ENCODE peak calls at places on chromosomes 2 and 18, in four cellular contexts. O is HepG2, U is A549, Z is WTC11. F is an unnamed sample.

GRCh38 chr2:45585267-45585861 is 25.7 kb downstream of the SRBD1 start:
- DNase-seq in U (peak; percentile 43), O (peak; percentile 50), Z (no peak), F (no peak)

GRCh38 chr2:119198267-119198840 is 25.3 kb upstream of the STEAP3 start:
- DNase-seq in U (no peak), Z (no peak), O (peak; percentile 67), F (no peak)

GRCh38 chr2:63840081-63840784 is 1.5 kb upstream of the UGP2 start:
- DNase-seq in U (peak; percentile 30), Z (peak; percentile 73), O (no peak), F (no peak)

GRCh38 chr2:216617159-216617815 is 15.9 kb upstream of the IGFBP2 start:
- DNase-seq in O (no peak), U (no peak), Z (no peak), F (no peak)

GRCh38 chr2:9675369-9676351 is 44.9 kb upstream of the YWHAQ start:
- DNase-seq in Z (no peak), O (no peak), U (peak; percentile 65), F (no peak)

GRCh38 chr2:189179607-189179979 is at the start of gene COL5A2:
- DNase-seq in U (peak; percentile 15), Z (no peak), O (no peak), F (no peak)

GRCh38 chr2:240399419-240400318 is 35.8 kb upstream of the GPC1 start:
- DNase-seq in Z (no peak), O (no peak), U (no peak), F (no peak)

GRCh38 chr18:12597775-12598174 is 60.1 kb downstream of the SPIRE1 start:
- DNase-seq in Z (no peak), U (peak; percentile 32), O (peak; percentile 84), F (no peak)

GRCh38 chr2:114022360-114023085 is 132.6 kb downstream of the ACTR3 start:
- DNase-seq in O (peak; percentile 67), Z (no peak), U (no peak), F (no peak)

GRCh38 chr18:61606068-61606660 is 272.9 kb downstream of the CDH20 start:
- DNase-seq in U (no peak), O (no peak), Z (peak; percentile 48), F (no peak)

GRCh38 chr2:75055820-75056675 is 97.6 kb downstream of the POLE4 start:
- DNase-seq in O (no peak), U (no peak), Z (peak; percentile 61), F (no peak)

GRCh38 chr2:105952131-105952530 is 207.4 kb downstream of the NCK2 start:
- DNase-seq in U (no peak), Z (no peak), O (no peak), F (no peak)

GRCh38 chr2:138814123-138814883 is 34.1 kb upstream of the NXPH2 start:
- DNase-seq in U (no peak), O (peak; percentile 35), Z (peak; percentile 29), F (peak; percentile 10)

GRCh38 chr2:63865159-63865799 is 23.6 kb downstream of the UGP2 start:
- DNase-seq in U (no peak), O (peak; percentile 16), Z (no peak), F (no peak)

GRCh38 chr2:233065954-233066470 is 5.9 kb downstream of the INPP5D start:
- DNase-seq in U (no peak), Z (no peak), O (no peak), F (no peak)

GRCh38 chr2:144645055-144645778 is 125.3 kb upstream of the ZEB2 start:
- DNase-seq in O (no peak), U (no peak), Z (no peak), F (no peak)

GRCh38 chr2:17643031-17643615 is 102.6 kb downstream of the VSNL1 start:
- DNase-seq in Z (no peak), O (peak; percentile 22), U (peak; percentile 78), F (peak; percentile 64)

GRCh38 chr2:119888673-119889072 is 124.2 kb upstream of the EPB41L5 start:
- DNase-seq in O (no peak), U (no peak), Z (no peak), F (no peak)

GRCh38 chr2:8487461-8487932 is 194.4 kb upstream of the ID2 start:
- DNase-seq in Z (peak; percentile 35), U (no peak), O (no peak), F (no peak)

GRCh38 chr2:8490166-8490565 is 191.7 kb upstream of the ID2 start:
- DNase-seq in O (no peak), U (no peak), Z (no peak), F (no peak)

GRCh38 chr2:8489221-8489620 is 192.6 kb upstream of the ID2 start:
- DNase-seq in Z (no peak), O (no peak), U (no peak), F (no peak)

GRCh38 chr2:8489751-8490150 is 192.1 kb upstream of the ID2 start:
- DNase-seq in O (no peak), Z (no peak), U (no peak), F (no peak)

DNA sequence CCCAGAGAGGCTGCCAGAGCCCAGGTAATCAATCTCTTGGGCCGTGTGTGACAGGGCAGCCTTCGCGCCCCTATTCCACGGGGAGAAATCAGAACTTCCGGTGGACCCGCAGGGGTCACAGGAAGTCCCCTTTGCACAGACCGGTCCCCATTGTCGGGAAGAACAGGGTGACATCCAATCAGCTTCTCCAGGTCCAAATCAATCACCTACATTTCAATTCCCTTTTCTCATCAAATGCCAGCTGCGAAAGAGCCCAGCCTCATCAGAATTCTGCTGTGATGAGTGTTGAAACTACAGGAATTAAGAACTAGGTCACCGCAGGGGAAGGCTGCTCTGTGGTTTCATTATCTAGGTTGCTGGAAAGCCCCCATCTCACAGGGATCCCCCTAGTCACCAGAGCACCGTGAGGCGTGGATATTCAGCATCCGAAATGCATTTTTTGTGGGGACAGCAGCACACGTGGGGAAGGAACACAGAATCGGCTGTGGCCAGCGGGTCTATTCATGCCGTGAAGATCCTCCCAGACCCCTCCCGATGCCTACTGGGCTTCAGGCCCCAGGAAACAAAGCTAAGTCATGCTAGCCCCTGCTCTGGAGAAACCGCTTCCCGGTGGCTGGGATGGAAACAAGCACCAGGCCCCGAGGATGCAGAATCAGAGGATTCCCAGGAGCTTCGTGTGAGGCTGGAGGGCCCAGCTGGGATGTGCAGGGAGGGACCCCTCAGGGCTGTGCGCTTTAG is 193.7 kb upstream of the ID2 start:
- DNase-seq in U (no peak), O (no peak), Z (no peak), F (no peak)
- TF ChIP-seq JUN in U (no peak), O (no peak), Z (no peak), F (no peak)

GRCh38 chr2:121587131-121587530 is 56.5 kb downstream of the RNU4ATAC start:
- DNase-seq in U (no peak), O (no peak), Z (no peak), F (no peak)
- TF ChIP-seq NR3C1 in U (no peak), O (no peak), Z (no peak), F (no peak)

GRCh38 chr2:234954551-234954992 is 2.8 kb downstream of the SH3BP4 start:
- DNase-seq in O (no peak), Z (peak; percentile 20), U (no peak), F (no peak)
- TF ChIP-seq JUN in O (no peak), Z (no peak), U (no peak), F (no peak)

DNA sequence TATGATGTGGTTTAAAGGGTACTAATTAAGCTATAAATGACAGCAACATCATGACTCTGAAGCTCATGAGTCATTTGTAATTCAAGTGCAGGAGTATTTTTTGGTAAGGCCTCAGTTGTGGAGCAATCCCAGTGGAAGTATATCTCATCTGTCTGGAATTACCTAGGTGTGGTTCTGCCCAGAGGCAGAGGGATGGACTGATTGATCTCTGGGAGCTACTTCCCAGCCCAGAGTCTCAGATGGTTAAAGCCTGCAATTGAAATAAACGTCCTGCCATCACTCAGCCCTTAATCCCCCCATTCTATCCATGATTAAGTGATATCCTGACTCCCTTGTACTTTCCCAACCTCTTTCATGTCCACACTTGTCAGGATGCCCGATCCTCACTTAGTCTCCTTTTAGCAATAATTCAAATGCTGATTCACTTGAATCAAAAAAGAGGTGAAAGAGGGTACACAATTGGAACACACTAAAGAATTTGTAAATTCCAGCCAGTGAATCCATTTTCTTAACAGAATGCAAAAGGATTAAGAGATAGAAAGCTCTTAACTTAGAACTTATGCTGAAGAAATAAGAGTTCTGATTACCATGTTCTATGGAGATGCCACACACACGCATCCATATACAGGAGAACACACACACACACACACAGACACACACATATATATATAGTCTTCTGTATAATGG is 664.3 kb downstream of the NYAP2 start:
- DNase-seq in Z (no peak), O (no peak), U (no peak), F (no peak)
- TF ChIP-seq NR3C1 in Z (no peak), O (no peak), U (no peak), F (no peak)

GRCh38 chr2:128735296-128735960 is 416.8 kb upstream of the HS6ST1 start:
- DNase-seq in U (no peak), O (no peak), Z (peak; percentile 42), F (peak; percentile 22)

GRCh38 chr2:128731994-128732650 is 413.5 kb upstream of the HS6ST1 start:
- DNase-seq in Z (no peak), O (no peak), U (no peak), F (no peak)

GRCh38 chr2:128733450-128733849 is 414.8 kb upstream of the HS6ST1 start:
- DNase-seq in Z (no peak), U (no peak), O (no peak), F (no peak)

GRCh38 chr2:128734521-128735295 is 416.0 kb upstream of the HS6ST1 start:
- DNase-seq in Z (peak; percentile 52), O (no peak), U (no peak), F (no peak)

GRCh38 chr2:128732976-128733431 is 414.3 kb upstream of the HS6ST1 start:
- DNase-seq in U (no peak), Z (no peak), O (no peak), F (no peak)
- TF ChIP-seq JUN in U (no peak), Z (no peak), O (no peak), F (no peak)

DNA sequence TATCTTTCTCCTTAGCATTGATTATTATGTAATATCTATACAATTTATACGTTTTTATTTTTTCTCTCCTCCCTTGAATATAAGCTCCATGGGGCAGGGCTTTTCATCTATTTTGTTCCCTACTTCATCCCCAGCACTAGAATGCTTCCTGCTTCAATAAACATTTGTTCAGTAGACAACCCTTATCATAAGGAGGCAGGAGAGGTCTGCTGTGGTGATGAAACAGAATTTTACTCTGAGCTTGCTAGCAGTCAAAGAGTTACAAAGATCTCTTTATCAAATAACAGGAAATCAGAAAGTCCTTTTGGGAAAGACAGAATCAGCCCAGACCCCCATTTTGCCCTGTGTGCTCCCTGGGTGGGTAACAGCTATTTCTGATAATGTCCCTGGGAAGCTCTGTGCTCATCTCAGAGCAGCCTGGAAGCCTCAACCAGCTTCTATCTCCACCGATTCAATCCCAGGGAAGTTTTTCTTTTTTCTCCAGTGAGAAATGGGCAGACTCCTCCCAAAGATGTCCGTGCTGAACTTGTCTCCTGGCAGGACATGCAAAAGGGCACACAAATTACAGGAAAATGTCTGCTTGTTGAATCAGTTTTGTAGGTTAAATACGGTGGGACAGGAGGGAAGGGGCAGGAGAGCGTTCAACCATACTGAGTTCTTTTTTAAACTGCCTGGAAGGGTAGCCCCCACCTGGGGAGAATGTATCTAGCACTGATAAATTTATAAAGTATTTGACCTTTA is 84.7 kb upstream of the PKDCC start:
- DNase-seq in U (no peak), O (no peak), Z (no peak), F (no peak)
- TF ChIP-seq NR3C1 in U (no peak), O (no peak), Z (no peak), F (no peak)